ENCODE peak calls at places on chromosomes 13 and 19, in nine cellular contexts. One of them, this sample, is unnamed.

GRCh38 chr13:86486582-86486981 is 687.4 kb upstream of the SLITRK6 start:
- DNase-seq in PC-9: no peak
- DNase-seq in foreskin fibroblast: no peak
- DNase-seq in cardiac fibroblast: no peak
- DNase-seq in GM12878: no peak
- DNase-seq in epithelial cell of esophagus: no peak
- DNase-seq in mammary epithelial cell: no peak
- DNase-seq in gastrocnemius medialis: no peak
- DNase-seq in PC-3: no peak
- DNase-seq in this sample: no peak

GRCh38 chr19:38079926-38080380 is 144.1 kb downstream of the DPF1 start:
- DNase-seq in mammary epithelial cell: peak; percentile 69
- DNase-seq in PC-9: peak; percentile 87
- DNase-seq in PC-3: peak; percentile 86
- DNase-seq in GM12878: peak; percentile 77
- DNase-seq in foreskin fibroblast: peak; percentile 86
- DNase-seq in epithelial cell of esophagus: peak; percentile 67
- DNase-seq in cardiac fibroblast: peak; percentile 94
- DNase-seq in gastrocnemius medialis: no peak
- DNase-seq in this sample: peak; percentile 77

GRCh38 chr13:101919541-101920306 is 467.2 kb downstream of the ITGBL1 start:
- DNase-seq in GM12878: no peak
- DNase-seq in gastrocnemius medialis: no peak
- DNase-seq in cardiac fibroblast: peak; percentile 30
- DNase-seq in mammary epithelial cell: no peak
- DNase-seq in PC-9: no peak
- DNase-seq in foreskin fibroblast: no peak
- DNase-seq in PC-3: no peak
- DNase-seq in epithelial cell of esophagus: peak; percentile 36
- DNase-seq in this sample: no peak

GRCh38 chr19:12611361-12611699 is 610 bp downstream of the ZNF791 start:
- DNase-seq in PC-9: peak; percentile 43
- DNase-seq in mammary epithelial cell: peak; percentile 65
- DNase-seq in foreskin fibroblast: peak; percentile 54
- DNase-seq in PC-3: peak; percentile 81
- DNase-seq in epithelial cell of esophagus: peak; percentile 86
- DNase-seq in cardiac fibroblast: peak; percentile 69
- DNase-seq in GM12878: no peak
- DNase-seq in gastrocnemius medialis: peak; percentile 74
- DNase-seq in this sample: peak; percentile 35

GRCh38 chr13:67353891-67354459 is 123.8 kb upstream of the PCDH9 start:
- DNase-seq in epithelial cell of esophagus: no peak
- DNase-seq in mammary epithelial cell: no peak
- DNase-seq in GM12878: no peak
- DNase-seq in PC-9: no peak
- DNase-seq in cardiac fibroblast: peak; percentile 69
- DNase-seq in foreskin fibroblast: no peak
- DNase-seq in PC-3: no peak
- DNase-seq in gastrocnemius medialis: no peak
- DNase-seq in this sample: no peak

GRCh38 chr19:50820549-50821247 is 2.9 kb downstream of the KLK1 start:
- DNase-seq in PC-3: no peak
- DNase-seq in gastrocnemius medialis: no peak
- DNase-seq in epithelial cell of esophagus: no peak
- DNase-seq in foreskin fibroblast: no peak
- DNase-seq in GM12878: peak; percentile 21
- DNase-seq in PC-9: no peak
- DNase-seq in cardiac fibroblast: no peak
- DNase-seq in mammary epithelial cell: no peak
- DNase-seq in this sample: no peak

GRCh38 chr19:5624154-5624663 is 1.3 kb downstream of the SAFB start:
- DNase-seq in gastrocnemius medialis: peak; percentile 47
- DNase-seq in PC-3: peak; percentile 45
- DNase-seq in epithelial cell of esophagus: peak; percentile 30
- DNase-seq in mammary epithelial cell: no peak
- DNase-seq in PC-9: no peak
- DNase-seq in cardiac fibroblast: peak; percentile 38
- DNase-seq in foreskin fibroblast: no peak
- DNase-seq in GM12878: no peak
- DNase-seq in this sample: no peak

GRCh38 chr13:41942462-41943094 is 18.3 kb downstream of the VWA8 start:
- DNase-seq in PC-9: no peak
- DNase-seq in epithelial cell of esophagus: peak; percentile 55
- DNase-seq in GM12878: no peak
- DNase-seq in mammary epithelial cell: peak; percentile 34
- DNase-seq in foreskin fibroblast: peak; percentile 47
- DNase-seq in cardiac fibroblast: peak; percentile 63
- DNase-seq in gastrocnemius medialis: peak; percentile 50
- DNase-seq in PC-3: peak; percentile 34
- DNase-seq in this sample: no peak

GRCh38 chr13:107864543-107865460 is 350.5 kb downstream of the LIG4 start:
- DNase-seq in cardiac fibroblast: peak; percentile 66
- DNase-seq in foreskin fibroblast: no peak
- DNase-seq in GM12878: no peak
- DNase-seq in PC-3: peak; percentile 82
- DNase-seq in PC-9: no peak
- DNase-seq in gastrocnemius medialis: no peak
- DNase-seq in epithelial cell of esophagus: peak; percentile 69
- DNase-seq in mammary epithelial cell: peak; percentile 31
- DNase-seq in this sample: no peak

GRCh38 chr13:110774051-110774450 is 60.6 kb downstream of the ING1 start:
- DNase-seq in PC-9: no peak
- DNase-seq in PC-3: no peak
- DNase-seq in foreskin fibroblast: no peak
- DNase-seq in gastrocnemius medialis: no peak
- DNase-seq in epithelial cell of esophagus: no peak
- DNase-seq in cardiac fibroblast: no peak
- DNase-seq in GM12878: no peak
- DNase-seq in mammary epithelial cell: no peak
- DNase-seq in this sample: no peak

GRCh38 chr13:30982911-30983310 is 50.5 kb downstream of the TEX26 start:
- DNase-seq in foreskin fibroblast: no peak
- DNase-seq in cardiac fibroblast: no peak
- DNase-seq in PC-3: no peak
- DNase-seq in mammary epithelial cell: no peak
- DNase-seq in GM12878: no peak
- DNase-seq in epithelial cell of esophagus: no peak
- DNase-seq in PC-9: no peak
- DNase-seq in gastrocnemius medialis: no peak
- DNase-seq in this sample: no peak

GRCh38 chr13:48273346-48273745 is 30.2 kb upstream of the RB1 start:
- DNase-seq in foreskin fibroblast: no peak
- DNase-seq in mammary epithelial cell: no peak
- DNase-seq in cardiac fibroblast: no peak
- DNase-seq in PC-3: no peak
- DNase-seq in epithelial cell of esophagus: no peak
- DNase-seq in gastrocnemius medialis: no peak
- DNase-seq in GM12878: no peak
- DNase-seq in PC-9: no peak
- DNase-seq in this sample: no peak

GRCh38 chr13:30752201-30752797 is 17.0 kb downstream of the ALOX5AP start:
- DNase-seq in PC-9: no peak
- DNase-seq in gastrocnemius medialis: peak; percentile 74
- DNase-seq in PC-3: no peak
- DNase-seq in epithelial cell of esophagus: peak; percentile 13
- DNase-seq in GM12878: no peak
- DNase-seq in cardiac fibroblast: peak; percentile 68
- DNase-seq in mammary epithelial cell: no peak
- DNase-seq in foreskin fibroblast: peak; percentile 30
- DNase-seq in this sample: no peak

GRCh38 chr13:32824671-32825070 is 191.6 kb upstream of the KL start:
- DNase-seq in mammary epithelial cell: peak; percentile 29
- DNase-seq in PC-3: peak; percentile 95
- DNase-seq in foreskin fibroblast: peak; percentile 85
- DNase-seq in cardiac fibroblast: peak; percentile 94
- DNase-seq in PC-9: peak; percentile 96
- DNase-seq in gastrocnemius medialis: no peak
- DNase-seq in epithelial cell of esophagus: peak; percentile 92
- DNase-seq in GM12878: no peak
- DNase-seq in this sample: peak; percentile 52
- H3K4me3 ChIP-seq in mammary epithelial cell: no peak overlapping the region
- H3K4me3 ChIP-seq in PC-3: peak overlapping the region; percentile 37
- H3K4me3 ChIP-seq in foreskin fibroblast: no peak overlapping the region
- H3K4me3 ChIP-seq in cardiac fibroblast: no peak overlapping the region
- H3K4me3 ChIP-seq in PC-9: peak overlapping the region; percentile 33
- H3K4me3 ChIP-seq in gastrocnemius medialis: no peak overlapping the region
- H3K4me3 ChIP-seq in epithelial cell of esophagus: no peak overlapping the region
- H3K4me3 ChIP-seq in GM12878: no peak overlapping the region
- H3K4me3 ChIP-seq in this sample: no peak overlapping the region

GRCh38 chr19:42343344-42344110 is 18.1 kb downstream of the MEGF8 start:
- DNase-seq in epithelial cell of esophagus: no peak
- DNase-seq in cardiac fibroblast: no peak
- DNase-seq in foreskin fibroblast: no peak
- DNase-seq in PC-3: no peak
- DNase-seq in gastrocnemius medialis: no peak
- DNase-seq in mammary epithelial cell: no peak
- DNase-seq in GM12878: no peak
- DNase-seq in PC-9: no peak
- DNase-seq in this sample: no peak
- TF ChIP-seq CTCF in epithelial cell of esophagus: no peak
- TF ChIP-seq CTCF in cardiac fibroblast: no peak
- TF ChIP-seq CTCF in foreskin fibroblast: no peak
- TF ChIP-seq CTCF in PC-3: peak; percentile 33
- TF ChIP-seq CTCF in gastrocnemius medialis: no peak
- TF ChIP-seq CTCF in mammary epithelial cell: no peak
- TF ChIP-seq CTCF in GM12878: peak; percentile 29
- TF ChIP-seq CTCF in PC-9: no peak
- TF ChIP-seq CTCF in this sample: peak; percentile 22

DNA sequence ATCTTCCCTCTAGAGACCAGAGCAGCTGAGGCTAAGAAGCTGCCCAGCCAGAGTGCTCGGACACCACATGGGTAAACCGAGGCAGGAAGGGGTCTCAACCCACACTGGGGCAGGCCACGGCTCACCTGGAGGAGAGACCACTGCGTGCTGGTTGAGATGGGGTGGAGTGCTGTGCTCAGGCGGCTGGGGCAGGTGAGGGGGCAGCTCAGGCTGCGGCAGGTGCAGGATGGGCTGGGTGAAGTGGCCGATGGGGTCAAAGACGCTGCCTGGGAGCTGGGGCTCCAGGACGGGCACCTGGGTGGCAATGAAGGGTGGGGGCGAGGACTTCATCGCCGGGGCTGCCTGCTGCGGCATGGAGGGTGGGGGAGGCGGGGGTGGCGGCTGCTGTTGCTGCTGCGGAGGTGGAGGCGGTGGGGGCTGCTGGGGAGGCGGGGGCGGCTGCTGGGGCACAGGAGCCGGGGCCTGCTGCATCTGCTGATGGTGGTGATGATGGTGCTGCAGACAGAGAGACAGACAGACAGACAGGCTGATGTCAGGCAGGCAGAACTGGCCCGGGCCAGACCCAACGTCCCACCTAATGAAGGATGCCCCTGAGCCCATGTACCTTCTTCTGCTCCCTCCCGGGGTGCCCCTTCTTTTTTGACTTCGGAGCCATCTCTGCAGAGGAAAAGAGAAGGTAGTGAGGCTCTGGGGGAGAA is 12.0 kb upstream of the EPHX3 start:
- DNase-seq in epithelial cell of esophagus: no peak
- DNase-seq in GM12878: no peak
- DNase-seq in mammary epithelial cell: no peak
- DNase-seq in PC-3: no peak
- DNase-seq in gastrocnemius medialis: no peak
- DNase-seq in cardiac fibroblast: no peak
- DNase-seq in PC-9: no peak
- DNase-seq in foreskin fibroblast: no peak
- DNase-seq in this sample: no peak
- H3K4me3 ChIP-seq in epithelial cell of esophagus: no peak overlapping the region
- H3K4me3 ChIP-seq in GM12878: no peak overlapping the region
- H3K4me3 ChIP-seq in mammary epithelial cell: no peak overlapping the region
- H3K4me3 ChIP-seq in PC-3: no peak overlapping the region
- H3K4me3 ChIP-seq in gastrocnemius medialis: no peak overlapping the region
- H3K4me3 ChIP-seq in cardiac fibroblast: no peak overlapping the region
- H3K4me3 ChIP-seq in PC-9: no peak overlapping the region
- H3K4me3 ChIP-seq in foreskin fibroblast: no peak overlapping the region
- H3K4me3 ChIP-seq in this sample: no peak overlapping the region

GRCh38 chr19:45637890-45638667 is 1.1 kb downstream of the EML2 start:
- DNase-seq in PC-9: no peak
- DNase-seq in gastrocnemius medialis: no peak
- DNase-seq in PC-3: no peak
- DNase-seq in epithelial cell of esophagus: peak; percentile 63
- DNase-seq in GM12878: no peak
- DNase-seq in foreskin fibroblast: peak; percentile 42
- DNase-seq in cardiac fibroblast: peak; percentile 51
- DNase-seq in mammary epithelial cell: peak; percentile 80
- DNase-seq in this sample: no peak

GRCh38 chr19:45640849-45641273 is 1.7 kb upstream of the EML2 start:
- DNase-seq in PC-9: no peak
- DNase-seq in mammary epithelial cell: peak; percentile 85
- DNase-seq in foreskin fibroblast: no peak
- DNase-seq in gastrocnemius medialis: no peak
- DNase-seq in PC-3: peak; percentile 23
- DNase-seq in epithelial cell of esophagus: peak; percentile 84
- DNase-seq in GM12878: no peak
- DNase-seq in cardiac fibroblast: no peak
- DNase-seq in this sample: no peak

GRCh38 chr19:45641274-45642105 is 2.3 kb upstream of the EML2 start:
- DNase-seq in PC-9: peak; percentile 98
- DNase-seq in gastrocnemius medialis: peak; percentile 51
- DNase-seq in foreskin fibroblast: peak; percentile 90
- DNase-seq in PC-3: peak; percentile 95
- DNase-seq in cardiac fibroblast: peak; percentile 85
- DNase-seq in epithelial cell of esophagus: peak; percentile 97
- DNase-seq in mammary epithelial cell: peak; percentile 97
- DNase-seq in GM12878: peak; percentile 95
- DNase-seq in this sample: no peak

GRCh38 chr19:45636902-45637301 is 2.3 kb downstream of the EML2 start:
- DNase-seq in PC-9: no peak
- DNase-seq in epithelial cell of esophagus: no peak
- DNase-seq in GM12878: no peak
- DNase-seq in PC-3: no peak
- DNase-seq in mammary epithelial cell: no peak
- DNase-seq in foreskin fibroblast: no peak
- DNase-seq in gastrocnemius medialis: no peak
- DNase-seq in cardiac fibroblast: no peak
- DNase-seq in this sample: no peak

DNA sequence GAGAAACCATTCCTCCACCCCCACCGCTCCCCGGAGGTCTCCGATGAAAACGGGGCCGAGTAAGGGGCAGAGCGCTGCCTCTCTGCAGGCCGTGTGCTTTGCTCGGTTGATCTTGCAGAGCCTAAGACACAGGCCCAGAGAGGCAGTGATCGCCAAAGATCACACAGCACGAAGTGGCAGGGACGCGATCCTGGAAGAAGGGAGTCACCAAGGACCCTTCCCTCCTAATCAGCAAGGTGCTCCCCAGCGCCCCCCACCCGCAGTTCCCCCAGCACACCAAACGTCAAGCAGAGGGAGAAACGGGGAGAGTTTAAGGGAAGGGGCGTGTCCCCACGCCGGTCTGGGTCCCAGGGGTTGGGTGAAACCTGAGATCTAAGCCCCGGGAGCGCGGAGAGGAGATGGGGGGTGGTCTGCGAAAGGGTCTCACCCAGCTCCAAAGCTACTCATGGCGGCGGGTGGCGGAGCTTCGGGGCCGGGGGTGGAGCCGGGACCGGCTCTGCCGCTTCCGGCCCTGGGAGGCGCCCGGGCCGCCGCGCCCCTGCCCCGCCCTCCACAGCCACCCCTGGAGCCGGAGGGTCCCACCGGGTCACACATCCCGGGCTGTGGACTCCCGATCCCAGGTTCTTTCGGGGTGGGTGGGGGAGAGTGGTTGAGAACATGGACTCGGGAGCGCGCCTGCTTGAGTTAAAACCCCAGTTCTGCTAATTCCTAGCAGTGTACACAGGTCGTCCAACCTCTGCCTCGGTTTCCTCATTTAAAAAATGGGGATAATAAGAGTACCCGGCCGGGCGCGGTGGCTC is at the start of gene EML2:
- DNase-seq in GM12878: no peak
- DNase-seq in foreskin fibroblast: peak; percentile 17
- DNase-seq in PC-3: peak; percentile 36
- DNase-seq in epithelial cell of esophagus: peak; percentile 47
- DNase-seq in gastrocnemius medialis: no peak
- DNase-seq in PC-9: no peak
- DNase-seq in cardiac fibroblast: no peak
- DNase-seq in mammary epithelial cell: peak; percentile 45
- DNase-seq in this sample: no peak
- TF ChIP-seq CTCF in GM12878: peak; percentile 34
- TF ChIP-seq CTCF in foreskin fibroblast: peak; percentile 34
- TF ChIP-seq CTCF in PC-3: peak; percentile 51
- TF ChIP-seq CTCF in epithelial cell of esophagus: peak; percentile 34
- TF ChIP-seq CTCF in gastrocnemius medialis: no peak
- TF ChIP-seq CTCF in PC-9: no peak
- TF ChIP-seq CTCF in cardiac fibroblast: peak; percentile 9
- TF ChIP-seq CTCF in mammary epithelial cell: no peak
- TF ChIP-seq CTCF in this sample: peak; percentile 41